ENCODE peak calls at places on chromosomes 13 and 19, in eight cellular contexts. I is stomach, U is body of pancreas, W is IMR-90, L is esophagus squamous epithelium, Z is GM12891, A is breast epithelium, K is heart left ventricle. Y is an unnamed sample.
A peak's percentile ranks its signal among the peaks of the same experiment; 100 is the strongest.

GRCh38 chr19:37012093-37012745 is 66.0 kb upstream of the ZNF420 start:
- DNase-seq in I (no peak), U (no peak), W (no peak), L (no peak), Z (no peak), A (no peak), K (no peak), Y (no peak)

GRCh38 chr19:40542197-40542859 is 34.3 kb upstream of the SHKBP1 start:
- DNase-seq in I (peak; percentile 32), U (peak; percentile 75), W (peak; percentile 60), L (no peak), Z (no peak), A (no peak), K (peak; percentile 74), Y (no peak)

GRCh38 chr19:2739602-2740313 is at the start of gene SLC39A3:
- DNase-seq in I (peak; percentile 99), U (peak; percentile 99), W (peak; percentile 98), L (peak; percentile 89), Z (peak; percentile 100), A (peak; percentile 97), K (peak; percentile 100), Y (peak; percentile 99)

GRCh38 chr19:2391118-2391725 is 31.2 kb downstream of the TMPRSS9 start:
- DNase-seq in I (peak; percentile 32), U (peak; percentile 38), W (peak; percentile 78), L (no peak), Z (no peak), A (no peak), K (peak; percentile 34), Y (peak; percentile 67)

GRCh38 chr13:41543664-41544300 is 86.4 kb downstream of the RGCC start:
- DNase-seq in I (no peak), U (no peak), W (no peak), L (no peak), Z (no peak), A (no peak), K (no peak), Y (no peak)

GRCh38 chr19:48777720-48778119 is 22.4 kb downstream of the FGF21 start:
- DNase-seq in I (no peak), U (no peak), W (no peak), L (no peak), Z (no peak), A (no peak), K (no peak), Y (no peak)

GRCh38 chr19:14091885-14092462 is 1.4 kb upstream of the SAMD1 start:
- DNase-seq in I (no peak), U (no peak), W (no peak), L (no peak), Z (peak; percentile 66), A (no peak), K (no peak), Y (peak; percentile 60)

GRCh38 chr19:9008667-9009066 is 1.5 kb downstream of the MUC16 start:
- DNase-seq in I (no peak), U (no peak), W (no peak), L (no peak), Z (no peak), A (no peak), K (no peak), Y (no peak)

GRCh38 chr19:2775556-2776430 is 7.3 kb downstream of the SGTA start:
- DNase-seq in I (peak; percentile 64), U (no peak), W (peak; percentile 35), L (peak; percentile 22), Z (peak; percentile 67), A (peak; percentile 59), K (peak; percentile 82), Y (peak; percentile 70)

GRCh38 chr13:111423168-111423785 is 102.8 kb downstream of the TEX29 start:
- DNase-seq in I (no peak), U (no peak), W (no peak), L (no peak), Z (no peak), A (peak; percentile 34), K (no peak), Y (no peak)

GRCh38 chr19:55322495-55322894 is 2.6 kb downstream of the TMEM150B start:
- DNase-seq in I (no peak), U (no peak), W (no peak), L (no peak), Z (no peak), A (no peak), K (no peak), Y (no peak)

GRCh38 chr13:99226493-99226892 is 25.8 kb downstream of the UBAC2 start:
- DNase-seq in I (no peak), U (no peak), W (no peak), L (no peak), Z (no peak), A (no peak), K (no peak), Y (peak; percentile 29)

GRCh38 chr13:113029487-113030258 is 60.7 kb downstream of the MCF2L start:
- DNase-seq in I (peak; percentile 53), U (peak; percentile 42), W (no peak), L (no peak), Z (peak; percentile 66), A (no peak), K (no peak), Y (peak; percentile 52)

GRCh38 chr13:71962126-71962525 is 95.1 kb upstream of the DACH1 start:
- DNase-seq in I (no peak), U (no peak), W (no peak), L (no peak), Z (no peak), A (no peak), K (no peak), Y (no peak)

GRCh38 chr19:4583961-4584669 is 24.6 kb upstream of the SEMA6B start:
- DNase-seq in I (no peak), U (peak; percentile 28), W (no peak), L (no peak), Z (no peak), A (no peak), K (peak; percentile 25), Y (peak; percentile 36)

DNA sequence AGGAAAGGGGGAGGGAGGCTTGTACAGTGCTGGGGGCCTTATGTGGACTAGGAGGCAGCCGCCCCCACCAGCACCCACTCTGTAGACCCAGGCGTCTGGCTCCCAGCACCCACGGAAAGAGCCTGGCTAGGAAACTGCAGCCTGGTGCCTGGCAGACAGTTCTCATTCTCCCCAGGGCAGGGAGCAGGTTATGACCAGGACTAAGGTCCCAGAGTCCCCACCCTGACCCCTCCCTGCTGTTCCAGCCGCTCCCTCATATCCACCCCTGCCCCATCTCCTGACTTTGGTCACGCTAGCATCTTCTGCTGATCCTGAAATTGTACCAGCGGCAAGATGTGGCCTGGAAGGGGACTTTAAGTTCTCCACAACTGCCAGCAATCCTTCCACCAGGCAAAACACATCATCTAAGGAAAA is at the start of gene FXYD3:
- DNase-seq in I (peak; percentile 57), U (no peak), W (no peak), L (no peak), Z (no peak), A (no peak), K (no peak), Y (no peak)
- TF ChIP-seq POLR2A in I (no peak), U (no peak), W (no peak), L (peak; percentile 35), Z (no peak), A (no peak), K (no peak), Y (no peak)

DNA sequence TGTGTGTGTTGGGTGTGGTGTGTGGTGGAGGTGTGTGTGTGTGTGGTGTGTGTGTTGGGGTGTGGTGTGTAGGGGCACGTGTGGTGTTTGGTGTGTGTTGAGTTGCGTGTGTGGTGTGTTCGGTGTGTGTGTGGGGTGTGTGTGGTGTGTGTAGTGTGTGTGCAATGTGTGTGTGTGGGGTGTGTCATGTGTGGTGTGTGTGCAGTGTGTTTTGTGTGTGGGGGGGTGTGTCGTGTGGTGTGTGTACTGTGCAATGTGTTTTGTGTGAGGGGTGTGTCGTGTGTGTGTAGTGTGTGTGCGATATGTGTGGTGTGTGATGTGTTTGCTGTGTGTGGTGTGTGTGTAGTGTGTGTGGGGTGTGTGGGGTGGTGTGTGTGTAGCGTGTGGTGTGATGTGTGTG is 6.0 kb upstream of the KPTN start:
- DNase-seq in I (no peak), U (no peak), W (no peak), L (no peak), Z (no peak), A (no peak), K (no peak), Y (peak; percentile 20)
- TF ChIP-seq POLR2A in I (no peak), U (no peak), W (no peak), L (no peak), Z (no peak), A (no peak), K (no peak), Y (no peak)

DNA sequence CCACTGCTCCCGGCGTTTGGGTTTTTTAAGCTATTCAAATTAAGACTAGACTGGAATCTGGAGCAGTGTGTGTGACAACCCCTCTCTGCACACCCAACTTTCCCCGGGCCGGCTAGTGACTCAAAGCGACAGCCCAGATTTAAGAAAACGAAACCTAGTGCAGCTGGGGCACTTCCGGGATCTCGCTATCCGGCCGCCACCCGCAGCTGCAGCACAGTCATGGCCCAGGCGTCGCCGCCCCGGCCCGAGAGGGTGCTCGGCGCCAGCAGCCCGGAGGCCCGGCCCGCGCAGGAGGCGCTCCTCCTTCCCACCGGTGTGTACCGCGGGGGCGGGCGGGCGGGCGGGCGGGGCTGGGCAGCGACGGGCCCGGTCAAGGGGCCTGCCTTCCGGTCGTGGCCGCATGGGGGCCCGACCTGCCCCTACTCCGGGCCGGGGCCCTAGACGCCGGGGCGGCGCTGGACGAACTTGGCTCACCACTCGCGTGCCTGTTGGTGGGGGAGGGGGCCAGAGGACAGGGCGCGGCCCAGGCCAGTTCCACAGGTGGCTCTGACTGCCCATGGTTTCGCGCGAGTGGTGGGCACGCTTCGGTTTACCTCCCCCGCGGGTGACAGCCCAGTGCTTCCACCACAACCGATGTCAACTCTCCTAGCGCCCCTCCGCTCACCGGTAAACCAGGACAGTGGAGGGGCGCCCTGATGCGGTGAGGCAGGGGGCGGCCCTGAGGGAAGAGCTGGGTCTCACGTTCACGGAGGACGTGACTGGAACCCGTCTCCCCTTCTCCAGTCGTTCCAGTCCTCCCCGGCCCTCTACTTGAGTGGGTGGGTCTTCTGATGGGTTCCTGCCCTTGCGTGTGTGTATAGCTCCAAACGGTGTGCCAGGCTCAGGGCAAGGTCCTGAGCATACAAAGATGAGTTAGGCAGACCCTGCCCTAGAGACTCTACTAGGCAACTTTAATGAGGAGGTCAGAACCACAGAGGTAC is at the start of gene PHF11:
- DNase-seq in I (peak; percentile 86), U (peak; percentile 85), W (peak; percentile 76), L (peak; percentile 20), Z (peak; percentile 76), A (peak; percentile 71), K (peak; percentile 87), Y (peak; percentile 88)
- TF ChIP-seq POLR2A in I (no peak), U (peak; percentile 37), W (peak; percentile 48), L (peak; percentile 71), Z (peak; percentile 81), A (no peak), K (peak; percentile 43), Y (peak; percentile 61)

DNA sequence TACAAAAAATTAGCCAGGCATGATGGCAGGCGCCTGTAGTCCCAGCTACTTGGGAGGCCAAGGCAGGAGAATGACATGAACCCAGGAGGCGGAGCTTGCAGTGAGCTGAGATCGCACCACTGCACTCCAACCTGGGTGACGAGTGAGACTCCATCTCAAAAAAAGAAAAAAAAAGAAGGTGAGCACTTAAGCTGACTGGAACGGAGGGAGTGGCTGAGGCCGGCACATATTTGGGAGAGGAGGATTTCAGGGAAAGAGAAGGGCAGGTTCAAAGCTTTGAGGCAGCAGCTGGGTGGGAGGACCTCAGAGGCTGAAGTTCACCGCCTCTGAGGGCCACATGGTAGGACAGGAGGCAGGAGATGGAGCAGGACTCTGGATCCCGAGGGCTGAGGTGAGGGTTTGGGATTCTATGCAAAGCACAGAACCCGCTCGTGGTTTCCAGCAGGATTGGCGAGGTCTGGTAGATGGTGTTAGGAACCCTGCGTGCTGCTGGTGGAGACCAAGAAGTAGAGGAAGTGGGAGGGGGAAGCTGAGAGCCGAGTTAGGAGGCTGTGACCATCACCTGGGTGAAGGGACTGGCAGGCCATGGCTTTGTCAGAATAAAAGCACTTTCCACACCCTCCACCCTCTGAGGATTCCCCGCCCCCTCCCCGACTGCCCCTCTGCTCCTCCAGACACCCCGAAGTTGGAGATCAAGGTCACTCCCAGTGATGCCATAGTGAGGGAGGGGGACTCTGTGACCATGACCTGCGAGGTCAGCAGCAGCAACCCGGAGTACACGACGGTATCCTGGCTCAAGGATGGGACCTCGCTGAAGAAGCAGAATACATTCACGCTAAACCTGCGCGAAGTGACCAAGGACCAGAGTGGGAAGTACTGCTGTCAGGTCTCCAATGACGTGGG is 8.3 kb downstream of the CD22 start:
- DNase-seq in I (no peak), U (no peak), W (no peak), L (no peak), Z (no peak), A (no peak), K (no peak), Y (no peak)
- TF ChIP-seq POLR2A in I (no peak), U (no peak), W (no peak), L (no peak), Z (no peak), A (no peak), K (no peak), Y (no peak)